ENCODE peak calls at places on chromosomes 3 and 15, in four cellular contexts. E is right atrium auricular region, G is uterus, X is heart left ventricle. O is an unnamed sample.

GRCh38 chr15:100688549-100689120 is 86.2 kb downstream of the ASB7 start:
- DNase-seq in E (no peak), G (no peak), X (no peak), O (no peak)

GRCh38 chr3:114456742-114457141 is 162.9 kb downstream of the TIGIT start:
- DNase-seq in E (no peak), G (no peak), X (no peak), O (no peak)

GRCh38 chr15:25892126-25892525 is 29.0 kb upstream of the ATP10A start:
- DNase-seq in E (no peak), G (no peak), X (no peak), O (peak)

GRCh38 chr3:94069242-94069813 is 6.5 kb downstream of the NSUN3 start:
- DNase-seq in E (no peak), G (no peak), X (no peak), O (no peak)

GRCh38 chr3:127722928-127723603 is 50.3 kb downstream of the ABTB1 start:
- DNase-seq in E (no peak), G (no peak), X (no peak), O (no peak)

GRCh38 chr3:66220602-66221377 is at the start of gene SLC25A26:
- DNase-seq in E (peak), G (peak), X (peak), O (peak)

GRCh38 chr3:8327739-8328138 is 173.9 kb upstream of the LMCD1 start:
- DNase-seq in E (no peak), G (no peak), X (no peak), O (no peak)

GRCh38 chr3:177776656-177777055 is 579.4 kb upstream of the TBL1XR1 start:
- DNase-seq in E (no peak), G (no peak), X (no peak), O (peak)

GRCh38 chr15:90213123-90213817 is 12.1 kb downstream of the SEMA4B start:
- DNase-seq in E (no peak), G (no peak), X (peak), O (no peak)

GRCh38 chr15:72991026-72991425 is 61.2 kb upstream of the NEO1 start:
- DNase-seq in E (no peak), G (no peak), X (no peak), O (no peak)

GRCh38 chr3:50256978-50257890 is 11.7 kb upstream of the SEMA3B start:
- DNase-seq in E (no peak), G (no peak), X (peak), O (no peak)

GRCh38 chr3:16508591-16508995 is 4.9 kb downstream of the RFTN1 start:
- DNase-seq in E (no peak), G (no peak), X (no peak), O (no peak)

GRCh38 chr3:114319453-114319852 is 25.6 kb downstream of the TIGIT start:
- DNase-seq in E (no peak), G (no peak), X (no peak), O (peak)

GRCh38 chr3:105369501-105370371 is 3.0 kb downstream of the ALCAM start:
- DNase-seq in E (peak), G (peak), X (peak), O (no peak)

GRCh38 chr15:59611277-59612260 is at the start of gene GCNT3:
- DNase-seq in E (no peak), G (no peak), X (no peak), O (no peak)

GRCh38 chr3:172808969-172809546 is 58.5 kb downstream of the ECT2 start:
- DNase-seq in E (no peak), G (no peak), X (no peak), O (peak)

GRCh38 chr3:167489571-167489970 is 15.7 kb upstream of the SERPINI2 start:
- DNase-seq in E (no peak), G (no peak), X (no peak), O (peak)

GRCh38 chr3:23422511-23422851 is 219.4 kb downstream of the UBE2E2 start:
- DNase-seq in E (no peak), G (no peak), X (no peak), O (no peak)

GRCh38 chr3:151008699-151009098 is 36.2 kb upstream of the CLRN1 start:
- DNase-seq in E (no peak), G (no peak), X (no peak), O (peak)

GRCh38 chr15:38389924-38390542 is 63.9 kb upstream of the FAM98B start:
- DNase-seq in E (peak), G (peak), X (peak), O (peak)

GRCh38 chr3:100044369-100044768 is 69.9 kb downstream of the FILIP1L start:
- DNase-seq in E (no peak), G (no peak), X (no peak), O (no peak)

GRCh38 chr3:105800320-105800719 is 68.5 kb downstream of the CBLB start:
- DNase-seq in E (no peak), G (no peak), X (no peak), O (no peak)

GRCh38 chr3:25515131-25515530 is 87.1 kb downstream of the RARB start:
- DNase-seq in E (no peak), G (no peak), X (no peak), O (no peak)

GRCh38 chr15:38254065-38254883 is 1.6 kb downstream of the SPRED1 start:
- DNase-seq in E (no peak), G (peak), X (peak), O (no peak)

GRCh38 chr3:86930831-86931230 is 60.1 kb downstream of the VGLL3 start:
- DNase-seq in E (no peak), G (no peak), X (no peak), O (no peak)

GRCh38 chr3:172635588-172635987 is 75.3 kb downstream of the NCEH1 start:
- DNase-seq in E (no peak), G (no peak), X (no peak), O (no peak)

GRCh38 chr15:59105839-59106238 is 893 bp downstream of the CCNB2 start:
- DNase-seq in E (no peak), G (no peak), X (no peak), O (no peak)

GRCh38 chr3:112557980-112558379 is 3.8 kb downstream of the ATG3 start:
- DNase-seq in E (no peak), G (no peak), X (no peak), O (no peak)

GRCh38 chr3:111210003-111210699 is 138.5 kb downstream of the NECTIN3 start:
- DNase-seq in E (no peak), G (no peak), X (no peak), O (no peak)

GRCh38 chr3:126256256-126256655 is 75.9 kb upstream of the ALDH1L1 start:
- DNase-seq in E (no peak), G (no peak), X (no peak), O (no peak)

GRCh38 chr15:94348084-94348483 is 116.7 kb downstream of the MCTP2 start:
- DNase-seq in E (no peak), G (no peak), X (no peak), O (no peak)

GRCh38 chr3:39149059-39149455 is 4.3 kb downstream of the CSRNP1 start:
- DNase-seq in E (no peak), G (no peak), X (no peak), O (no peak)

GRCh38 chr3:39148116-39149058 is 5.0 kb downstream of the CSRNP1 start:
- DNase-seq in E (peak), G (no peak), X (no peak), O (no peak)

GRCh38 chr3:39150803-39151631 is 2.4 kb downstream of the CSRNP1 start:
- DNase-seq in E (peak), G (peak), X (peak), O (peak)

GRCh38 chr3:39149498-39150169 is 3.8 kb downstream of the CSRNP1 start:
- DNase-seq in E (no peak), G (no peak), X (no peak), O (no peak)

DNA sequence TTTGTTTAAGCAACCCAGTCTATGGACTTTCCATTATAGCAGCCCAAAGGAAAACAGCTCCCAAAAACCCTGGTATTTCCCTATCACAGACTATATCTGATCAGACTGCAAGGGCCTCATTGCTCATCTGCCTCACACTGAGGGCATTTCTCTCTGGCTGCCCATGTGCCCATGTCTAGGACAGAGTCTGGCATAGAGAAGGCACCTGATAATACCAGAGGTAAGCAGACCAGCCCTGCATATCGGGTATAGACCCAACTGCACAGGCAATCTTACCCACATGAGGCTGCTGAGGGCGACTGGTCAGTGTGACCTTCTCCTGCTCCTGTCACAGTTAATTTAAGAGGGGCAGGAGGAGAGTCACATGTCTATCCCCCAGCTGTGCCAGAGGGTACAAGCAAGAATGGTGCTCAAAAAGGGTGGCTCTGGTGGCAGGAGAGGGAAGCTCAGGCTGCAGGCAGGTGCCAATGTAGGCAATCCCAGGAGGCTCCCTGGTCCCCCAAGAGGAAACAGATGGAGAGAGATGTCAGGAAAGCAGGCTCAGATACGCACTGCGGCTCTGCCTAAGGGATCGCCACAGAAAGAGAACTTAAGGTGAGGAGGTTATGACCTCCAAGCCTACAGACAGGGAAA is 3.1 kb downstream of the CSRNP1 start:
- DNase-seq in E (no peak), G (no peak), X (peak), O (no peak)
- H3K4me3 ChIP-seq in E (peak), G (peak), X (peak), O (peak)

GRCh38 chr15:74857671-74858365 is 14.9 kb upstream of the ULK3 start:
- DNase-seq in E (no peak), G (no peak), X (no peak), O (no peak)
- TF ChIP-seq CTCF in E (no peak), G (no peak), X (no peak), O (no peak)

GRCh38 chr15:80988148-80988796 is 1.3 kb downstream of the MESD start:
- DNase-seq in E (no peak), G (no peak), X (no peak), O (no peak)

GRCh38 chr15:80989110-80989517 is 505 bp downstream of the MESD start:
- DNase-seq in E (no peak), G (no peak), X (no peak), O (no peak)

GRCh38 chr15:80984856-80985255 is 4.8 kb downstream of the MESD start:
- DNase-seq in E (no peak), G (no peak), X (no peak), O (no peak)

GRCh38 chr15:80985976-80986375 is 3.6 kb downstream of the MESD start:
- DNase-seq in E (no peak), G (no peak), X (no peak), O (no peak)

GRCh38 chr15:80986487-80986886 is 3.1 kb downstream of the MESD start:
- DNase-seq in E (no peak), G (no peak), X (no peak), O (no peak)
- H3K4me3 ChIP-seq in E (no peak), G (no peak), X (no peak), O (no peak)

GRCh38 chr3:185069583-185070030 is 83.3 kb downstream of the C3orf70 start:
- DNase-seq in E (no peak), G (no peak), X (no peak), O (no peak)

GRCh38 chr3:185071401-185071800 is 81.5 kb downstream of the C3orf70 start:
- DNase-seq in E (no peak), G (no peak), X (no peak), O (no peak)

GRCh38 chr3:185069023-185069422 is 83.8 kb downstream of the C3orf70 start:
- DNase-seq in E (no peak), G (no peak), X (no peak), O (no peak)

GRCh38 chr3:185067173-185067572 is 85.7 kb downstream of the C3orf70 start:
- DNase-seq in E (no peak), G (no peak), X (no peak), O (no peak)

DNA sequence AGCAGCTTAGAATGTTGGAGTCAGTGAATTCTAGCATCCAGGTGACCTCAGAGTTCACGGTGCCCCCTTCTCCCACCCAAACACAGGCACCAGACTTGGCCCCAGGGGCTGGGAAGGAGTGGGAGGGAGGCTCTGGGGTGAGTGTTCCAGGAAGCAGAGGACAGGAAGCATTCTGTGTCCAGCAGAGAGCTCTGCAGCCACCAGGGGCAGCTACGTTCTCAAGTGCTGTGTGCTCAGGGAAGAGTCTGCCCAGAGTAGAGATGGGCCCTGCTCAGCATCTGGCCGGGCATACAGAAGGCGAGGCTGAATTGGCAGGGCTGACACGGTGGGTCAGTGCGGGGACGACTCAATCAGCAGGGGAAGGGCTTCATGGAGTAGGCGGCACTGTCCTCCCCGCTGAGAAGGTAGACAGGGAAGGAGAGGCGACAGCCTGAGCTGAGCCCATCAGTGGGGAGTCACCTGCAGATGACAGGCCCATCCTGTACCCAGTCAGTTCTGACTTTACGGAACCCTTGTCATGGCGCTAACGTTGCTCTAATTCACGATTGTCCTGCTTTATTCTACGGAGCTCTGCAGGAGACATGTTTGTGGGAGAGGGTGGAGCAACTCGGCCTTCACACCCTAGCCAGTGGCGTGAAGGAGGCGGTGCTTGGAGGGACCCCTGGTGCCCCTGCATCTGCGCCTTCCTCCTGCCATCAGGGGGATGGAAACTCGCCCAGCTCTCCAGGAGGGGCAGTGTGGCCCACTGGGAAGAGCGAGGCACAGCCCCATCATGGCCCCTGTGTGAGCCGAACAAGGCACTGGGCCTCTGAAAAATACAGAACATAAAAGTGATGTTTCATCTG is 82.1 kb downstream of the C3orf70 start:
- DNase-seq in E (no peak), G (no peak), X (peak), O (no peak)
- TF ChIP-seq CTCF in E (no peak), G (no peak), X (no peak), O (peak)

DNA sequence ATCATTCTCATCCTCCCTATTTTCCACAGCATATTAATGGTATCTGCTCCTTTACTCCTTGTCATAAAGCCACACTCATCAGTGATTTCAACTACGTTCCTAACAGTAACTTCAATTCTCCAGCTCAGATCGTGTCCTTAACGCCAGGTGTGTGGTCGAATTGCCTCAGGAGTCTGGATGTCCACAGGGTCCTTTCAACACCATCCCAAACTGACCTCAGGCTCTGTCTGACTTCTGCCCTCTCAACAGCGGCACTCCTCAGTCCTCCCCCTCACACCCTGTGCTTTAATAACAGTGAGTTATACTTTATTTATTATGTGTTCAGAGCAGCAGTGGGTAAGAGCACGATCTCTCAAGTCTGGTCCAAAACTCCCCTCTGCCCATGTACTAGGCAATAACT is 42.4 kb downstream of the ST3GAL6 start:
- DNase-seq in E (no peak), G (no peak), X (no peak), O (no peak)
- H3K4me3 ChIP-seq in E (no peak), G (no peak), X (no peak), O (no peak)

GRCh38 chr3:182241196-182241776 is 529.6 kb downstream of the SOX2 start:
- DNase-seq in E (no peak), G (no peak), X (no peak), O (no peak)

GRCh38 chr3:182241777-182242556 is 530.2 kb downstream of the SOX2 start:
- DNase-seq in E (peak), G (peak), X (peak), O (peak)

GRCh38 chr3:182242563-182242962 is 530.8 kb downstream of the SOX2 start:
- DNase-seq in E (no peak), G (no peak), X (no peak), O (no peak)

GRCh38 chr3:182239316-182239715 is 527.6 kb downstream of the SOX2 start:
- DNase-seq in E (no peak), G (no peak), X (no peak), O (peak)

GRCh38 chr3:182240474-182240873 is 528.7 kb downstream of the SOX2 start:
- DNase-seq in E (no peak), G (no peak), X (no peak), O (no peak)
- TF ChIP-seq CTCF in E (no peak), G (no peak), X (no peak), O (no peak)

DNA sequence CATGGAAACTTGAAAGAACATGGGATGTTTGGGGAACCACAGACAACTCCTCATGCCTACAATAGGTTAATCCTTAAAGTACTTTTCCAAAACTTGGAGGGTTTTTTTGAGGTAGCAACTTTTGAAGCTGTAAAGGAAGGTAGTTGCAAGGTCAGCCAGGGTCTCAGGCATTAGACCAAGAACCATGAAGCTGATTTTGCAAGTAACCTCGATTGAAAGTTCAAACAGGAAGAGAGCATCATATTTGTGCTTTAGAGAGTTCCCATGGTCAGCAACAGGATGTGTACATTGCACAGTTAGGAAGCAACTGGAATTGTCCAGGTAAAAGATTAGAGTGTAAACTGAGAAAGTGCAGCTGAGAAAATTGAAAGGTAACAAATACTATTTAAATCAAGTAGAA is 199.8 kb upstream of the NR2F2 start:
- DNase-seq in E (no peak), G (no peak), X (no peak), O (no peak)
- H3K4me3 ChIP-seq in E (no peak), G (no peak), X (no peak), O (no peak)

DNA sequence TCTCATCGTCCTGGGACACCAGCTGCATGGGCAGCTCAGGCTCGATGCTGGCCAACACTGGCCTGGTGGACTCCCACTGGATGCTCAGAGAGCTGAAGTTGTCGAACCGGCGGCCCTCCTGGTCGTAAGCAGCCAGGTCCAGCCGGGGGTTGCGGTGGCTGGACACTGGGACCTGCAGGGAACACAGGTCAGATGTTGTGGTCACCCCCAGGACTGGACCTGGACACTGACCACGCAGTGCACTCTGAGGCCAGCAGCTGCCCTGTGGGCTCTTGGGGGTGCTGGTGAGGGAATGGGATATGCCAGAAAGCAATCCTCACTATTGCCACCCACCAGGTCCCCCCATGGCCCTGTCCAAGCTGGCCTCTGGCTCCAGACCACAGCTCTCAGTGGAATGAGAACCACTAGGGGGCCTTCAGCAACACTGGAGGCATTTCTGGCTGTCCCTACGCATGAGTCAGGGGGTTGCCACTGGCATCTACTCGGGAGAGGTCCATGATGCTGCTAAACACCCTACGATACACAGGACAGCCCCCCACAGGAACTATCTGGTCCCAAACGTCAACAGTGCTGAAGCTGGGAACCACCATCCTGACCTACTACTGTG is 66.1 kb downstream of the NUP210 start:
- DNase-seq in E (no peak), G (no peak), X (no peak), O (no peak)
- TF ChIP-seq CTCF in E (no peak), G (no peak), X (no peak), O (peak)

DNA sequence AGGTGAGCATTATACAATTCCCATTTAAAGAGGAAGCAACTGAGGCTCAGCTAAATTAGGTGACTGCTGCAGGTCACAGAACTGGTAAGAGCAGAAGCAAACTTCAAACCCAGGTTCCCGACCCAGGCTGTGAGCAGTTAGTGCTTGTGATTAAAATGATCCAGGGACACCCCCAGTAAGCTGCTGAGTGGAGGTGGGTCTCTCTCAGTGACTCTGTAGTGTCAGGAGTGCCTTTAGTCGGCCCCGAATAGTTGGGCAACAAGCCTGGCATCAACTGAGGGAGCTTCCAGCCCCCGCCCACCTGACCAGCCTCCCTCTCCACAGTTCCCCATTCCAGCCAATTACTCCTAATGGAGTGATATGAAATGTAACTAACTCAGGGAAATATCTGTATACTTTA is 168.0 kb upstream of the SMAD3 start:
- DNase-seq in E (no peak), G (no peak), X (no peak), O (no peak)
- H3K4me3 ChIP-seq in E (no peak), G (no peak), X (no peak), O (no peak)

GRCh38 chr3:138688871-138689299 is 80.3 kb downstream of the FAIM start:
- DNase-seq in E (no peak), G (no peak), X (no peak), O (no peak)
- TF ChIP-seq CTCF in E (peak), G (no peak), X (no peak), O (no peak)

O was measured in astrocyte of the cerebellum.